ENCODE peak calls at places on chromosomes 11 and 22, in four cellular contexts. N, U, B and R are unnamed samples.

GRCh38 chr11:66708026-66708579 is 20.9 kb downstream of the SPTBN2 start:
- DNase-seq in N (no peak), U (no peak), B (no peak), R (no peak)

GRCh38 chr11:68843703-68844312 is 2.1 kb upstream of the CPT1A start:
- DNase-seq in N (no peak), U (no peak), B (no peak), R (no peak)

GRCh38 chr11:65433657-65434056 is 11.1 kb downstream of the NEAT1 start:
- DNase-seq in N (no peak), U (peak), B (no peak), R (peak)

GRCh38 chr11:71438650-71439049 is 9.5 kb downstream of the DHCR7 start:
- DNase-seq in N (no peak), U (no peak), B (no peak), R (no peak)

GRCh38 chr11:120566176-120566575 is 54.6 kb downstream of the GRIK4 start:
- DNase-seq in N (no peak), U (no peak), B (no peak), R (no peak)

GRCh38 chr11:92920295-92920694 is 49.2 kb upstream of the MTNR1B start:
- DNase-seq in N (no peak), U (no peak), B (no peak), R (no peak)

GRCh38 chr22:22425783-22426624 is 82.5 kb downstream of the ZNF280B start:
- DNase-seq in N (no peak), U (no peak), B (no peak), R (no peak)

GRCh38 chr11:68040121-68040956 is 1.5 kb downstream of the TCIRG1 start:
- DNase-seq in N (peak), U (peak), B (peak), R (peak)

GRCh38 chr22:41582694-41583093 is 6.9 kb downstream of the PMM1 start:
- DNase-seq in N (no peak), U (no peak), B (no peak), R (no peak)

GRCh38 chr11:126090452-126090851 is 27.8 kb upstream of the CDON start:
- DNase-seq in N (no peak), U (no peak), B (no peak), R (no peak)

GRCh38 chr11:74754507-74755255 is 6.0 kb downstream of the RNF169 start:
- DNase-seq in N (peak), U (peak), B (no peak), R (peak)

GRCh38 chr22:22156716-22157499 is 87.7 kb upstream of the VPREB1 start:
- DNase-seq in N (peak), U (peak), B (no peak), R (peak)

GRCh38 chr11:62543680-62544444 is 2.7 kb downstream of the AHNAK start:
- DNase-seq in N (no peak), U (peak), B (no peak), R (no peak)

GRCh38 chr22:28915969-28916368 is 32.6 kb downstream of the ZNRF3 start:
- DNase-seq in N (no peak), U (no peak), B (no peak), R (no peak)

GRCh38 chr11:111983187-111983986 is 41.8 kb upstream of the DLAT start:
- DNase-seq in N (no peak), U (no peak), B (peak), R (no peak)

GRCh38 chr22:49322231-49322630 is 505.4 kb downstream of the BRD1 start:
- DNase-seq in N (no peak), U (no peak), B (no peak), R (no peak)

GRCh38 chr11:117837791-117838190 is 13.2 kb upstream of the FXYD2 start:
- DNase-seq in N (no peak), U (no peak), B (no peak), R (no peak)

GRCh38 chr11:15158351-15159015 is 43.8 kb downstream of the INSC start:
- DNase-seq in N (peak), U (peak), B (no peak), R (peak)

GRCh38 chr11:73143126-73143838 is 1.2 kb upstream of the FCHSD2 start:
- DNase-seq in N (no peak), U (peak), B (no peak), R (no peak)

GRCh38 chr11:75223954-75224643 is 16.5 kb upstream of the TPBGL start:
- DNase-seq in N (no peak), U (no peak), B (no peak), R (no peak)

GRCh38 chr22:49535126-49535525 is 292.5 kb downstream of the BRD1 start:
- DNase-seq in N (no peak), U (no peak), B (peak), R (no peak)

GRCh38 chr11:20162824-20163777 is 2.8 kb upstream of the DBX1 start:
- DNase-seq in N (peak), U (peak), B (no peak), R (peak)

GRCh38 chr11:36622431-36623136 is 24.5 kb upstream of the RAG2 start:
- DNase-seq in N (peak), U (peak), B (no peak), R (peak)

GRCh38 chr11:112017538-112017937 is 7.7 kb upstream of the DLAT start:
- DNase-seq in N (peak), U (peak), B (no peak), R (peak)

GRCh38 chr11:64247729-64248531 is 1.2 kb upstream of the PPP1R14B start:
- DNase-seq in N (no peak), U (no peak), B (no peak), R (no peak)

GRCh38 chr22:26797910-26798309 is 140.5 kb downstream of the MIAT start:
- DNase-seq in N (no peak), U (no peak), B (no peak), R (no peak)

GRCh38 chr22:45284705-45285305 is at the start of gene UPK3A:
- DNase-seq in N (no peak), U (no peak), B (peak), R (no peak)

GRCh38 chr11:5679811-5680210 is 5.1 kb downstream of the TRIM5 start:
- DNase-seq in N (no peak), U (no peak), B (no peak), R (no peak)

GRCh38 chr22:50320671-50321325 is 6.0 kb downstream of the DENND6B start:
- DNase-seq in N (no peak), U (no peak), B (no peak), R (no peak)

GRCh38 chr22:33076368-33076767 is 18.2 kb upstream of the SYN3 start:
- DNase-seq in N (no peak), U (peak), B (no peak), R (peak)

GRCh38 chr11:94728541-94728940 is 39.6 kb upstream of the AMOTL1 start:
- DNase-seq in N (peak), U (peak), B (no peak), R (no peak)

GRCh38 chr11:59616396-59616982 is 915 bp upstream of the OSBP start:
- DNase-seq in N (no peak), U (no peak), B (no peak), R (no peak)

GRCh38 chr11:72308226-72309073 is 64.5 kb upstream of the PHOX2A start:
- DNase-seq in N (peak), U (peak), B (peak), R (peak)

GRCh38 chr11:47213985-47214564 is 699 bp upstream of the DDB2 start:
- DNase-seq in N (peak), U (peak), B (peak), R (peak)

GRCh38 chr11:125164422-125165110 is at the start of gene PKNOX2:
- DNase-seq in N (peak), U (peak), B (peak), R (peak)

GRCh38 chr11:57751676-57752253 is at the start of gene BTBD18:
- DNase-seq in N (peak), U (peak), B (no peak), R (peak)

GRCh38 chr11:58394195-58394594 is 12.5 kb downstream of the OR5B3 start:
- DNase-seq in N (peak), U (peak), B (no peak), R (peak)

GRCh38 chr11:57399928-57400578 is 9.6 kb upstream of the PRG2 start:
- DNase-seq in N (no peak), U (no peak), B (no peak), R (no peak)

DNA sequence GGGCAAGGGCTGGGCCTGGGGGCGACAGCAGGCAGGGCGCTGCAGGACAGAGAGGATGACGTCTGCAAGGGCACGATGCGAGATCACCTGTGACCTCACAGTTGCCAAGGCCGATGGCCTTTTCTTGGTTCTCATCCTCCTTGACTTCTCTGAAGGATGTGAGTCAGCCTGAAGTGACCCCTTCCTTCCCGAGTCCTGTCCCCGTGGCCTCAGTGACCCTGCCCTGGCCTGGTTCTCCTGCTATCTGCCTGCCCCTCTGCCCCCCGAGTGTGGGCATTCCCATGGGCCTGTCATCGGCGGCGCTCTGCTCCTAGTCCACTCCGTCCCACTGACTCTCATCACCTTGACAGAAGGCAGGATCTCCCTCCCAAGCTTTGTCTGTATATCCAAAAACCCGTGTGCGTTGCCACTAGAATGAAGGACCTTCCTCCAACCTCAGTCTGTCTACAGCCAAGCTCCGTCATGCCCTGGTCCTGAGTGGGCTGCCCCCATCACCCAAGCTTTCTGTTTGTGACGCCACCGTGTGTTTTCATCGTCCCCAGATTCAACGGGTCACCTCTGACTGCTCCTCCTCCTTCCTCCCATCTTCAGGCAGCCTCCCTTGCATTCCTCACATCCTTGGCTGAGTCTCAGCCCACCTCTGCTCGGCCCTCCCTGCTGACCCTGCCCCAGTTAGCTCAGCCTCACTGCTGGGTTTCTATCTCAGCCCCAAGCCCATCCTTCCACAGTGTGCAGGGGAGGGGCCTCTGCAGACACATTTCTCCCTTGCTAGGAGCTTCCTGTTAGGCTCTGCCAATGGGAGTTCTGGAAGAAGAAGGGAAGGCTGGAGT is 5.6 kb downstream of the IFT27 start:
- DNase-seq in N (no peak), U (no peak), B (no peak), R (no peak)
- H3K4me3 ChIP-seq in N (no peak), U (no peak), B (no peak), R (no peak)

GRCh38 chr11:113202431-113202830 is 112.0 kb upstream of the TTC12 start:
- DNase-seq in N (no peak), U (no peak), B (no peak), R (no peak)
- TF ChIP-seq CTCF in N (no peak), U (no peak), B (no peak), R (no peak)

DNA sequence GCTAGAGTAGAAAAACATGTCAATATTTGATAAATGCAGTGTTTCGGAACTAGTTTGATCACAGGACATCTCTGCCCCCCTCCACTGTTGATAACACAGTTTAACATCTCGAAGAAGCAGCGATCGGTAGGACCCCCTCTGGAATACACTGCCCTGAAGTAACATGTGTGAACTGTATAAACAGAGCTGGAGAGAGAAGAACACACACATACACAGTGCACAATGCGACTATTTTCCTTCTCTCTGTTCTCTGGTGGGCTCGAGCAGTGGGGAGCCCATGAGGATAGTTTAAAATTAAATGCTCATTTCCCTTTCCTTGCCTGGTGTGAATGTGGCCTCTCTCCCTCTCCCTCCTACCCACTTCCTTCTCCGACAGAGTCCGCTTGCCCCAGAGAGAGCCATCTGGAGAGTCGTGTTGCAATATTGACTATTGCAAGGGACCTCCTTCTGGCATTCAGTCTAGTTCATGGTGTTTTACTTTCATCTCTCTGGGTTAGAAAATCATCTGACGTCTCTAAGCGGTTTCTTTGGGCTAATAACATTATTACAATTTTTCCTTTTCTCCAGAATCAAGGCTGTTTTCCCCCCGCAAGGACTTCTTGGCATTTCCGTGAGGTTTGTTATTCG is 51.6 kb upstream of the BARX2 start:
- DNase-seq in N (peak), U (peak), B (no peak), R (peak)
- H3K4me3 ChIP-seq in N (peak), U (no peak), B (peak), R (no peak)

DNA sequence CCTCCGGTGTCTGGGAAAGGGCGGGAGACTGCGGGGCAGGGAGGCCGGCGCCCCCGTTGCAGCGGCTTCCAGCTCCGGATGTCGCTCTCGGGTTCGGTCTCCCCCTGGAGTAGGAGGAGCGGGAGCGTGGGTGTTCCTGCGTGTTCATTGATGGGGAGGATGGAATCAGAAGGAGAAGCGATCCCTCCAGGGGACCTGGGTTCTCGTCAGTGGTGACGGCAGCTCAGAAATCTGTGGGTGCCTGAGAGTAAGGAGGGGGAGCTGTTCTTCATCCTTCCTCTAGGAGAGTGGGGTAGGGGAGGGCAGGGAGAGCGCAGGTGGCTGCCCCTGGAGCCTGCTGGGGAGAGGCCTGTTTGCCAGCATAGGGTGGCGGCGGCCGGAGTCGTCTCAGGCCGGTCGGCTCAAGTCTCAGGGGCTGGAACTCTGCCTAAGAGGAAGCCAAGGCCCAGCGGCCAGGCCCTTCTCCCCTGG is 1.1 kb downstream of the UBASH3B start:
- DNase-seq in N (no peak), U (peak), B (peak), R (peak)
- TF ChIP-seq CTCF in N (peak), U (no peak), B (no peak), R (no peak)

DNA sequence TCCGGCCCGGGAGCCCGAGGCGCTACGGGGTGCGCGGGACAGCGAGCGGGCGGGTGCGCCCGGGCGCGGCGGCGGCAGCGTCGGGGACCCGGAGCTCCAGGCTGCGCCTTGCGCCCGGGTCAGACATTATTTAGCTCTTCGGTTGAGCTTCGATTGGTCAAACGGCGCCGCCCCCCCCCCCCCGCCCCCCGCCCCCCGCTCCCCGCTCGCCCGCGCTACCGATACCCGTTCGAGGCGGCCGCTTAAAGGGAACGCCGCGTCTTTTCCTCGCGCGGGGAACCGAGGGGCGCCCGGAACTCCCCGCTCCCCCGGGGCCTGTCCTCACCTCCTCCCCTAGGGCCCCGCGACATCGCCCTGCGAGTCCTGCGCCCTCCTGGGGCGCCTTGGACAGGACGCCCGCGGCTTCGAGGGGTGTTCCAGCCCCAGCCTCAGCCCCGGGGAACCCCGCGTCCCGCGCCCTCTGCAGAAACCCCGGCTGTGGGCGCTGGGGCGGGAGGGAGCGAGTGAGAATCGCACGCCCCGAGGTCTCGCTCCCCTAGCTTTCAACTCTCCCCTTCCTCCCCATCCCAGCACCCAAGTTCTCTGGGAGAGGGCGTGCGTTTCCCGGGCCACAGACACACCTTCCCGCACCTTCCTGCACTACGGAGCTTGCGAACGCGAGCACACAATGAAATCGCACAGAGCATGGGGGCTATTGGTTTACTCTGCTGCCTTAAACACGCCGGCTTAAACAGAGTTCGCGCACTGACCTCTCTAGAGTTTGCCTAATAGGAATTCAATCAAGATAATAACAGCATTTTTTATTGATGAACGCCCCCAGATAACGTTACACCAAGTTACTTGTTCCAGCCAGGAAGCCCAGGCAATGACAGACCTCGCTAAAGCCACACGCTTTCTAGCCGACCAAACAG is at the start of gene BDNF:
- DNase-seq in N (peak), U (peak), B (no peak), R (peak)
- H3K4me3 ChIP-seq in N (peak), U (peak), B (peak), R (peak)

GRCh38 chr11:91041626-91042025 is 818.8 kb upstream of the CHORDC1 start:
- DNase-seq in N (no peak), U (no peak), B (no peak), R (no peak)
- TF ChIP-seq CTCF in N (no peak), U (no peak), B (no peak), R (no peak)

GRCh38 chr22:19720150-19720827 is 3.0 kb upstream of the GP1BB start:
- DNase-seq in N (no peak), U (no peak), B (no peak), R (no peak)

GRCh38 chr22:19719488-19720021 is 3.8 kb upstream of the GP1BB start:
- DNase-seq in N (no peak), U (no peak), B (no peak), R (no peak)

GRCh38 chr22:19718255-19719054 is 4.2 kb downstream of the SEPTIN5 start:
- DNase-seq in N (no peak), U (no peak), B (no peak), R (no peak)

GRCh38 chr22:19717691-19718254 is 3.5 kb downstream of the SEPTIN5 start:
- DNase-seq in N (peak), U (peak), B (peak), R (peak)

DNA sequence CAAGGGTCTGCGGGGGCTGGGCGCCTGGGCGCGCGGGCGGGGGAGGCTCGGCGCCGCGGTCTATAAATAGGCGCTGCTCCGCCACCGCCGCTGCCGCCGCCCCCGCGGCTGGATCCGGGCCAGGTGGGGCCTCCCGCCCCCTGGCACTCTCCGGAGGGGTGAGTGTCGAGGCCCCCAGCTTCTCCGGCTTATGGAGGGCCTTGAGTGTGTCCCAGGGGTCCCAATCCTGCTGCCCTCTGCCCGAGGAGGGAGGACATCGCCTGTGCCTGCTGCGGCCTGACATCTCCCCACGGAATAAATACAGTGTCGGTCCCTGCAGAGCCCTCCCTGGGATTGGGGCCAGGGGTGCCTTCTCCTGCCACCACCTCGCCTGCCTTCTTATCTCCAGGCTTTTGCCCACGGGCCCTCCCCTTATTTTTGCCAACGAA is 4.3 kb upstream of the GP1BB start:
- DNase-seq in N (no peak), U (no peak), B (no peak), R (no peak)
- H3K4me3 ChIP-seq in N (peak), U (peak), B (peak), R (no peak)

GRCh38 chr11:28615542-28615941 is 507.4 kb downstream of the METTL15 start:
- DNase-seq in N (no peak), U (peak), B (no peak), R (no peak)

GRCh38 chr11:28619870-28620540 is 511.8 kb downstream of the METTL15 start:
- DNase-seq in N (no peak), U (peak), B (no peak), R (peak)

GRCh38 chr11:28618426-28618825 is 510.2 kb downstream of the METTL15 start:
- DNase-seq in N (peak), U (peak), B (no peak), R (peak)

GRCh38 chr11:28616566-28616965 is 508.4 kb downstream of the METTL15 start:
- DNase-seq in N (peak), U (no peak), B (no peak), R (no peak)

DNA sequence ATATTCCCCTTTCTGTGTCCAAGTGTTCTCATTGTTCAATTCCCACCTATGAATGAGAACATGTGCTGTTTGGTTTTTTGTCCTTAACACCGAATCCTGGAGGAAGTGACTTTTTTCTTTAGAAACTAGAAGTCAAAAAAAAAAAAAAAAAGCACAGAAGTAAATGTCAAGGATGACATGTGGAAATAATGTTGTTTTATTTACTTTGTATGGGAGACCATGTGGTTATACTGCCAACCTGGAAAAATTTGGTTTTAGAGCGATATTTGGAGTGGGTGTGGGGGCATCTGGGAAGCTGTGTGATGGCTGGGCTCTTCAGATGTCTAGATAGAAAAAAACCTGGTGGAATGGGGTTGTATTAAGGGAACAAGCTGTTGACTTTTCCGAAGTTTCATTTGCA is 508.0 kb downstream of the METTL15 start:
- DNase-seq in N (no peak), U (no peak), B (no peak), R (no peak)
- TF ChIP-seq CTCF in N (no peak), U (no peak), B (no peak), R (no peak)